ENCODE peak calls at places on chromosome 22, in seven cellular contexts. U is gastrocnemius medialis, R is osteoblast, E is fibroblast of lung, V is RWPE1, S is cardiac fibroblast, Z is HFF-Myc. G is an unnamed sample.

GRCh38 chr22:35418726-35419125 is 18.8 kb downstream of the MCM5 start:
- DNase-seq in U (no peak), R (peak; percentile 68), E (no peak), V (no peak), S (no peak), Z (no peak), G (no peak)

GRCh38 chr22:35480627-35481565 is 59.7 kb upstream of the RASD2 start:
- DNase-seq in U (no peak), R (no peak), E (no peak), V (no peak), S (no peak), Z (no peak), G (peak; percentile 58)

GRCh38 chr22:48857202-48857805 is 970.4 kb downstream of the BRD1 start:
- DNase-seq in U (no peak), R (no peak), E (no peak), V (no peak), S (no peak), Z (no peak), G (peak; percentile 25)

GRCh38 chr22:47038206-47038835 is 275.9 kb downstream of the TBC1D22A start:
- DNase-seq in U (no peak), R (peak; percentile 58), E (no peak), V (no peak), S (no peak), Z (no peak), G (peak; percentile 50)

GRCh38 chr22:47176573-47177333 is 414.3 kb downstream of the TBC1D22A start:
- DNase-seq in U (no peak), R (peak; percentile 73), E (no peak), V (no peak), S (no peak), Z (no peak), G (peak; percentile 77)

GRCh38 chr22:37918580-37919274 is 12.6 kb downstream of the MICALL1 start:
- DNase-seq in U (no peak), R (peak; percentile 31), E (no peak), V (no peak), S (no peak), Z (no peak), G (peak; percentile 88)

GRCh38 chr22:27686534-27686933 is 115.0 kb downstream of the MN1 start:
- DNase-seq in U (peak; percentile 86), R (peak; percentile 94), E (peak; percentile 77), V (peak; percentile 20), S (peak; percentile 90), Z (no peak), G (no peak)

GRCh38 chr22:48535868-48536690 is 1291.6 kb downstream of the BRD1 start:
- DNase-seq in U (no peak), R (no peak), E (no peak), V (no peak), S (no peak), Z (no peak), G (no peak)

GRCh38 chr22:28252539-28252938 is 333.5 kb upstream of the PITPNB start:
- DNase-seq in U (no peak), R (no peak), E (no peak), V (no peak), S (no peak), Z (no peak), G (no peak)

GRCh38 chr22:38843201-38843715 is 570 bp downstream of the NPTXR start:
- DNase-seq in U (no peak), R (peak; percentile 98), E (peak; percentile 83), V (peak; percentile 32), S (peak; percentile 55), Z (no peak), G (no peak)

GRCh38 chr22:33539902-33540751 is 380.1 kb downstream of the LARGE1 start:
- DNase-seq in U (peak; percentile 20), R (no peak), E (peak; percentile 12), V (no peak), S (peak; percentile 38), Z (no peak), G (no peak)

GRCh38 chr22:39120983-39121382 is 23.9 kb downstream of the APOBEC3H start:
- DNase-seq in U (no peak), R (no peak), E (no peak), V (no peak), S (no peak), Z (no peak), G (no peak)

GRCh38 chr22:50576070-50576469 is 2.2 kb downstream of the CPT1B start:
- DNase-seq in U (no peak), R (peak; percentile 90), E (peak; percentile 56), V (no peak), S (peak; percentile 48), Z (peak; percentile 25), G (no peak)
- TF ChIP-seq CTCF in U (no peak), R (peak; percentile 41), E (peak; percentile 5), V (no peak), S (peak; percentile 15), Z (peak; percentile 41), G (peak; percentile 59)

GRCh38 chr22:50470491-50470890 is 4.3 kb downstream of the SBF1 start:
- DNase-seq in U (no peak), R (no peak), E (no peak), V (no peak), S (no peak), Z (no peak), G (no peak)

GRCh38 chr22:50468626-50469025 is 6.2 kb downstream of the SBF1 start:
- DNase-seq in U (no peak), R (no peak), E (no peak), V (no peak), S (no peak), Z (no peak), G (no peak)

GRCh38 chr22:50467773-50468440 is 6.9 kb downstream of the SBF1 start:
- DNase-seq in U (no peak), R (no peak), E (no peak), V (no peak), S (no peak), Z (no peak), G (no peak)

GRCh38 chr22:50471197-50471847 is 3.5 kb downstream of the SBF1 start:
- DNase-seq in U (no peak), R (no peak), E (no peak), V (no peak), S (no peak), Z (no peak), G (no peak)

GRCh38 chr22:50469377-50470305 is 5.2 kb downstream of the SBF1 start:
- DNase-seq in U (no peak), R (peak; percentile 93), E (peak; percentile 17), V (peak; percentile 72), S (peak; percentile 21), Z (peak; percentile 25), G (no peak)
- TF ChIP-seq CTCF in U (no peak), R (no peak), E (no peak), V (no peak), S (no peak), Z (no peak), G (no peak)

DNA sequence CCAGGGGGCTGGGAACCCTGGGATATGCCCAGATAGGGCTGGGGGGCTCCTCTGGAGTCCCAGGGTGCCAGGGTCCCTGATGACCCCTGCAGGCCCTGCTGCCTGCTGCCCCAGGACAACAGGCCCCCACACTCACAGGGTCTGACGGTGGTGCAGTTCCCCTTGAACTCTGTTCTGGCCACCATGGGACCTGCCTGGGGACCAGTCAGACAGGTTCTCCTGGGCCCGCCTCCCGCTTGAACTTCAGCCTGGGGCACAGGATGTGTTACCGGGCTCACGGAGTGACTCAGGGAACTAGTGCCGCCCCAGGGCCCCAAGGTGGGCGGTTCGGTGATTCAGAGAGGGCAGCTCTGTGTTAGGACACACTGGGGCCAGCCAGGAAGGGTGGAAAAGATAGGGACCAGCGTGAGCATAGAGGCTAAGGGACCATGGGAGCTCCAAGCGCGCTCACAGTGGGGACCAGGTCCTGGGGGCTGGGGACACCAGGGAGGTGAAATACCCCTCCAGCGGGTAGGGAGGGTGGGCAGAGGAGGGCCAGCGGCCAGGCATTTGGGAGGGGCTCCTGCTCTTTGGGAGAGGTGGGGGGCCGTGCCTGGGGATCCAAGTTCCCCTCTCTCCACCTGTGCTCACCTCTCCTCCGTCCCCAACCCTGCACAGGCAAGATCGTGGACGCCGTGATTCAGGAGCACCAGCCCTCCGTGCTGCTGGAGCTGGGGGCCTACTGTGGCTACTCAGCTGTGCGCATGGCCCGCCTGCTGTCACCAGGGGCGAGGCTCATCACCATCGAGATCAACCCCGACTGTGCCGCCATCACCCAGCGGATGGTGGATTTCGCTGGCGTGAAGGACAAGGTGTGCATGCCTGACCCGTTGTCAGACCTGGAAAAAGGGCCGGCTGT is 21.5 kb upstream of the TXNRD2 start:
- DNase-seq in U (no peak), R (peak; percentile 65), E (no peak), V (peak; percentile 90), S (peak; percentile 62), Z (no peak), G (peak; percentile 89)
- TF ChIP-seq CTCF in U (no peak), R (no peak), E (no peak), V (no peak), S (no peak), Z (no peak), G (no peak)

DNA sequence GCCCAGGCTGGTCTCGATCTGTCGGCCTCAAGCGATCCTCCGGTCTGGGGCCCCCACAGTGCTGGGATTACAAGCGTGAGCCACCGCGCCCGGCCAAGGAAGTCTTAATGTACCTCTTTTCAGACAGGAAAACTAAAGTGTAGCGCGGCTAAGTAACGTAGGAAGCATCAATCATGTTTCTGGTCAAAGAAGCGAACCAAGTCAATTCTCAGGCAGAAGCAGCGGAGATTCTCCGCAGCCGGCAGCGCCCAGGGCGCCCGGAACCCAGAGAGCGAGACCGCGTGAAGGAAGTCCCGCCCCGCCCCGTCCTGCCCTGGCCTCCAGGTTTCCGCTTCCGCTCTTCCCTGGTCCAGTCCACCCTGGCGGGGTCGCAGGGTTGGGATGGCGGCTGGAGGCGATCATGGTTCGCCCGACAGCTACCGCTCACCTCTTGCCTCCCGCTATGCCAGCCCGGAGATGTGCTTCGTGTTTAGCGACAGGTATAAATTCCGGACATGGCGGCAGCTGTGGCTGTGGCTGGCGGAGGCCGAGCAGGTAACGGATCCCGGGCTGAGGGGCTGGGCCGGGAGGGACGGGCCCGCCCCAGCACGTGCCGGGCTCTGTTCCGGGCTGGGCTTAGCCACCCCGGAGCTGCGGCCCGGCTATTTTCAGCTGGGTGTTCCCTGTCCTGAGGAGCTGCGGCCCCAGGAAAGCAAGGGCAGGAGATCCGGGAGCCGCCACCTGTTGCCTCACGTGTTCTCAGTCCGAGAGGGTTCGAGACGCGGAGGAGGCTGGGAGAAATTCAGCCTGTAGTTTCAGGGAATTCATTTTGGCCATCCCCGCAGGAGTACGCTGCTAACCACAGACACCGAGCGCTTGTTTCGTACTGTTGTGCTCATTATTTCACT is at the start of gene ADSL:
- DNase-seq in U (peak; percentile 88), R (peak; percentile 95), E (peak; percentile 85), V (peak; percentile 84), S (peak; percentile 84), Z (peak; percentile 50), G (peak; percentile 95)
- TF ChIP-seq CTCF in U (no peak), R (peak; percentile 11), E (no peak), V (no peak), S (no peak), Z (no peak), G (peak; percentile 36)

GRCh38 chr22:36874731-36875130 is 13.9 kb downstream of the NCF4 start:
- DNase-seq in U (no peak), R (no peak), E (no peak), V (no peak), S (no peak), Z (no peak), G (no peak)
- TF ChIP-seq CTCF in U (no peak), R (no peak), E (no peak), V (no peak), S (no peak), Z (no peak), G (no peak)

DNA sequence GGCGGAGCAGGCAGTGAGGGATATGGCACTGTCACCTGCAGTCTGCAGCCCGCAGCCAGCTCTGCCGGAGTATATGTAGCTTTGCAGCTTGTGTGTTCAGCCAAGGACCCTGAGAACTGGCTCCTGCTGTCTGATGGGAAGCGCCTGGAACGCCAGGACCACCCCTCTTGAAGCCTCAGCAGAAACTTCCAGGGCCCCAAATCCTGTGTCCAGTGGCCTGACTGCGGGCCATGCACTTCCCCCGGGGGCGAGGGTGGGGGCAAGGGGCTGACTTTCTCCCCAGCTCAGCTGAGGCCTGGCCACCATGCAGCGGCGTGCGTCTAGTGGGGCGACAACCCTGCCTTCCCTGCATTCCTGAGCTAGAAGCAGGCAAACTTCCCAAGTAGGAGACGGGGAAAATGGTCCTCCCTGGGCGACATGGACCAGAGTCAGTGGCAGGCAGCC is 32.3 kb downstream of the PISD start:
- DNase-seq in U (no peak), R (no peak), E (no peak), V (no peak), S (no peak), Z (no peak), G (no peak)
- TF ChIP-seq CTCF in U (no peak), R (no peak), E (no peak), V (no peak), S (no peak), Z (no peak), G (no peak)